ENCODE peak calls at places on chromosomes 3 and 15, in ten cellular contexts. J, F, N, O, M, A, R, I, E and W are unnamed samples.

GRCh38 chr3:55813268-55814097 is 326.4 kb upstream of the WNT5A start:
- DNase-seq in J (peak), F (no peak), N (no peak), O (no peak), M (no peak), A (no peak), R (no peak), I (no peak), E (no peak), W (no peak)

GRCh38 chr3:105647047-105647446 is 221.8 kb downstream of the CBLB start:
- DNase-seq in J (peak), F (no peak), N (no peak), O (no peak), M (peak), A (no peak), R (no peak), I (no peak), E (no peak), W (no peak)

GRCh38 chr15:26842391-26842790 is 24.5 kb upstream of the GABRA5 start:
- DNase-seq in J (no peak), F (no peak), N (no peak), O (no peak), M (no peak), A (no peak), R (no peak), I (no peak), E (no peak), W (no peak)

GRCh38 chr15:87155771-87156170 is 1076.1 kb downstream of the AGBL1 start:
- DNase-seq in J (no peak), F (no peak), N (no peak), O (no peak), M (peak), A (no peak), R (no peak), I (no peak), E (no peak), W (no peak)

GRCh38 chr3:149657796-149658443 is at the start of gene WWTR1:
- DNase-seq in J (peak), F (peak), N (peak), O (peak), M (peak), A (peak), R (no peak), I (peak), E (peak), W (peak)

GRCh38 chr3:144162042-144162441 is 190.4 kb downstream of the DIPK2A start:
- DNase-seq in J (peak), F (no peak), N (no peak), O (no peak), M (peak), A (no peak), R (no peak), I (no peak), E (no peak), W (no peak)

GRCh38 chr3:185687479-185687878 is 101.4 kb downstream of the SENP2 start:
- DNase-seq in J (no peak), F (no peak), N (no peak), O (no peak), M (peak), A (no peak), R (no peak), I (no peak), E (no peak), W (no peak)

GRCh38 chr3:177830411-177830849 is 633.1 kb upstream of the TBL1XR1 start:
- DNase-seq in J (peak), F (no peak), N (no peak), O (no peak), M (peak), A (no peak), R (no peak), I (no peak), E (no peak), W (no peak)

GRCh38 chr3:183375787-183376186 is 52.6 kb downstream of the MCF2L2 start:
- DNase-seq in J (no peak), F (no peak), N (no peak), O (no peak), M (no peak), A (no peak), R (no peak), I (no peak), E (no peak), W (no peak)

GRCh38 chr3:10758304-10759037 is 57.6 kb upstream of the SLC6A11 start:
- DNase-seq in J (peak), F (peak), N (peak), O (peak), M (peak), A (no peak), R (no peak), I (peak), E (no peak), W (peak)

GRCh38 chr15:74961616-74962015 is 5.0 kb upstream of the RPP25 start:
- DNase-seq in J (no peak), F (no peak), N (no peak), O (no peak), M (no peak), A (no peak), R (no peak), I (no peak), E (no peak), W (no peak)

GRCh38 chr3:117045143-117045542 is 335.6 kb downstream of the TUSC7 start:
- DNase-seq in J (no peak), F (peak), N (no peak), O (no peak), M (peak), A (no peak), R (no peak), I (no peak), E (no peak), W (no peak)

GRCh38 chr3:110327870-110328269 is 743.7 kb upstream of the NECTIN3 start:
- DNase-seq in J (no peak), F (no peak), N (no peak), O (no peak), M (peak), A (no peak), R (no peak), I (no peak), E (no peak), W (no peak)

GRCh38 chr3:16609927-16610580 is 4.8 kb upstream of the DAZL start:
- DNase-seq in J (peak), F (no peak), N (no peak), O (no peak), M (no peak), A (no peak), R (no peak), I (no peak), E (no peak), W (no peak)

GRCh38 chr3:58173670-58174472 is 36.9 kb downstream of the DNASE1L3 start:
- DNase-seq in J (no peak), F (peak), N (peak), O (peak), M (peak), A (no peak), R (no peak), I (peak), E (no peak), W (no peak)

GRCh38 chr3:54133196-54133595 is 10.8 kb downstream of the CACNA2D3 start:
- DNase-seq in J (no peak), F (no peak), N (no peak), O (no peak), M (no peak), A (no peak), R (no peak), I (no peak), E (no peak), W (no peak)

GRCh38 chr3:152556731-152557254 is 278.1 kb upstream of the P2RY1 start:
- DNase-seq in J (no peak), F (no peak), N (no peak), O (no peak), M (peak), A (no peak), R (no peak), I (no peak), E (no peak), W (no peak)

GRCh38 chr3:129344540-129345220 is 66.0 kb downstream of the HMCES start:
- DNase-seq in J (no peak), F (peak), N (no peak), O (no peak), M (peak), A (no peak), R (no peak), I (no peak), E (no peak), W (no peak)

GRCh38 chr15:76333720-76334437 is 2.7 kb upstream of the ISL2 start:
- DNase-seq in J (no peak), F (peak), N (no peak), O (peak), M (peak), A (peak), R (no peak), I (no peak), E (no peak), W (no peak)

GRCh38 chr3:32973982-32974381 is 22.5 kb downstream of the CCR4 start:
- DNase-seq in J (no peak), F (no peak), N (no peak), O (no peak), M (peak), A (no peak), R (no peak), I (no peak), E (no peak), W (peak)

GRCh38 chr3:180871901-180872300 is 40.6 kb upstream of the FXR1 start:
- DNase-seq in J (no peak), F (no peak), N (no peak), O (no peak), M (no peak), A (no peak), R (no peak), I (no peak), E (no peak), W (no peak)